ENCODE peak calls at places on chromosome 20, in five cellular contexts. L, N, S, U and T are unnamed samples. For H3K4me1, the result is how much of the 10 kb centered on the place peaks cover.

GRCh38 chr20:31695849-31696804 is 26.5 kb downstream of the BCL2L1 start:
- DNase-seq in U (peak), N (peak), L (no peak), S (no peak), T (peak)

GRCh38 chr20:41094656-41095055 is 42.7 kb upstream of the PLCG1 start:
- DNase-seq in N (no peak), U (no peak), L (no peak), S (no peak), T (no peak)

GRCh38 chr20:47146703-47147102 is 209.8 kb downstream of the ZMYND8 start:
- DNase-seq in N (no peak), L (no peak), S (no peak), U (no peak), T (no peak)

GRCh38 chr20:13681248-13682125 is 42.8 kb upstream of the TASP1 start:
- DNase-seq in S (no peak), L (no peak), N (no peak), U (peak), T (no peak)

GRCh38 chr20:24837721-24838456 is 111.2 kb upstream of the CST7 start:
- DNase-seq in U (no peak), S (no peak), L (no peak), N (no peak), T (no peak)

GRCh38 chr20:52461602-52462001 is 270.0 kb upstream of the ZFP64 start:
- DNase-seq in L (no peak), N (no peak), S (no peak), U (no peak), T (no peak)

GRCh38 chr20:12086359-12086758 is 168.7 kb downstream of the BTBD3 start:
- DNase-seq in U (no peak), L (no peak), N (no peak), S (no peak), T (no peak)

GRCh38 chr20:34452281-34452982 is 63.8 kb upstream of the DYNLRB1 start:
- DNase-seq in N (no peak), U (no peak), S (no peak), L (no peak), T (no peak)

GRCh38 chr20:9286501-9286900 is 217.6 kb downstream of the PLCB4 start:
- DNase-seq in S (no peak), U (no peak), L (no peak), N (no peak), T (no peak)

GRCh38 chr20:57609842-57610167 is 10.4 kb downstream of the ZBP1 start:
- DNase-seq in N (no peak), L (peak), S (no peak), U (no peak), T (no peak)

GRCh38 chr20:3229158-3229557 is 9.8 kb downstream of the SLC4A11 start:
- DNase-seq in N (no peak), U (no peak), L (no peak), S (no peak), T (no peak)

GRCh38 chr20:52972190-52972937 is at the start of gene TSHZ2:
- DNase-seq in U (peak), S (peak), N (no peak), L (no peak), T (peak)

GRCh38 chr20:47287609-47288144 is 68.8 kb downstream of the ZMYND8 start:
- DNase-seq in S (no peak), U (no peak), N (no peak), L (no peak), T (no peak)

GRCh38 chr20:32435449-32436107 is 77.4 kb downstream of the ASXL1 start:
- DNase-seq in L (no peak), S (no peak), N (no peak), U (no peak), T (no peak)

GRCh38 chr20:1657556-1658334 is at the start of gene SIRPG:
- DNase-seq in U (no peak), S (no peak), N (no peak), L (no peak), T (no peak)

GRCh38 chr20:34546751-34547181 is 11.8 kb upstream of the MAP1LC3A start:
- DNase-seq in L (no peak), S (no peak), U (no peak), N (no peak), T (no peak)

GRCh38 chr20:8812818-8813217 is 256.1 kb upstream of the PLCB4 start:
- DNase-seq in U (peak), L (no peak), N (no peak), S (peak), T (no peak)

DNA sequence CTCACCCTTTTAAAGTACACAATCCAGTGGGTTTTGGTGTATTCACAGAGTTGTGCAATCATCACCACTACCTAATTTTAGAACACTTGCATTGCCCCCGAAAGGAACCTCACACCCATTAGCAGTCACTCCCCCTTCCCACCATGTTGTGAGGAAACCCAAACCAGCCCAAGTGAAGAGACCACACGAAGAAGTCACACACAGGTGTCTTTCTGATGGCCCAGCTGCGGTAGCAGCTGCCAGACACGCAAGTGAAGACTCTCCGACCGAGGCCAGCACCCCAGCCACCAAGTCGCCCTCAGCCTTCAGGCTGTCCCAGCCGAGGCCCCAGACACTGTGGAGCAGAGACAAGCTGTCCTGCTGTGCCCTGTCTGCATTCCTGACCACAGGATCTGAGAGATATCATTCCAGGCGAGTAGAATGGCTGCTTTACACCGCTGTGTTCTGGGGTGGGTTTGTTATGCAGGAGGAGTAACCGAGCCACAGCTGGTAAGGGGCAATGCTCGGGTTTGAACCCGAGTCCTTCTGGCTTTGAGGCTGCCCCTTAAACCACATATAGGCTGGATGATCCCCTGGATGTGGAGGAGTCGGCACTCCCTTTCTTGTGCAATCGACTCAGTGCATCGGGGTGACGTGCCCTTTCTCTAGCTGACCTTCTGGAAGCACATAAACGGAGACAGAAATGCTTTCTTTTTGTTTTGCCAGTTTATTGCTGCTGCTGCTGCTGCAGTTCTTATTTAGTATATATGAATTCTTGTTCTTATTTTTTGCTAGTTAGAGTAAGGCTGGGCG is 59.0 kb upstream of the PTPN1 start:
- DNase-seq in S (no peak), N (no peak), U (no peak), L (no peak), T (no peak)
- H3K4me3 ChIP-seq in S (peak), N (no peak), U (no peak), L (peak), T (peak)

DNA sequence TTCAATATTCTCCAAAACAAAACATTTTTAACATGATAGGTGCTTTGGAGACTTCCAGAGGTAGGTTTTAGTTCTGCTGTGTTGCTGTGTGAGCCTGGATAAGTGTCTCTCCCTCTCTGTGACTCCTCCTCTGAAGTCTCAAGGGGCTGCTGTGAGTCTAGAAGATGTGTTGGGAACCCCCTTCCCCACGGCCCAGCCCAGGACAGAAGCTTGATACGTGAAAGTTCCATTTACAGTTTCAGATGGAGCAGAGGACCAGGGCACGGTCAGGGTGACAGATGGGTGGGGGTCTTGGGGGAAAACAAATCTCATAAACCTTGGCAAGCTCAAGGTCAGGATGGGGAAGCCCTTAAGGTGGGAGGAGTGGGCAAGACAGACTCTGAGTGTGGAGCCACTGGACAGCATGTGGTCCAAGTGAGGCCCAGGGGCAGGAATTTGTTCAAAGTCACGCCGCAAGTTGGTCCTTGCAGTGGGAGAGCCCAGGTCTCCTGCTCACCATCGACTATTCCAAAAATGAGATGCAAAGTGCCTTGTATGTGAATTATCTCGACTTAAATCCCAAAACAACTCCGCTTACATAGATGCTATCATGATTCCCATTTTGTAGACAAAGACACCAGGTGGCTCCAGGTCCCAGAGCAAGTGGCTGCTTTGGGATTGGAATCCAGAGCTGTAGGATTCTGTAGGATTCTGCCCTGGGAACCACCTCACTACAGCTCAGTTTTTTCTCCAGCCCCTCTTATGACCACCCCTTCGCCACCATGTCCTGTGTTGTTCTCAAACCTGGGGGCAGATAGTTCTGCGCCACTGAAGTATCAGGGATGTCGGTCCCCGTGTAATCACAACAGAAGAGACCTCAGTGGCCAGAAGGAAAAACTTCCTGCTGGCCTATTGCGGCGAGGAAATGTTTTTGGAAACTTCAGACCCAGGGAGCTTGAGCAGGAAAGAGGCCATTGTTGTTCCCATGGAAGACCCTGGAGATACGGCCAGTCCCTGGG is 1.9 kb downstream of the TGM2 start:
- DNase-seq in L (no peak), U (no peak), S (no peak), N (no peak), T (peak)
- H3K4me1 ChIP-seq in L (half or more), U (under half), S (half or more), N (under half), T (half or more)

DNA sequence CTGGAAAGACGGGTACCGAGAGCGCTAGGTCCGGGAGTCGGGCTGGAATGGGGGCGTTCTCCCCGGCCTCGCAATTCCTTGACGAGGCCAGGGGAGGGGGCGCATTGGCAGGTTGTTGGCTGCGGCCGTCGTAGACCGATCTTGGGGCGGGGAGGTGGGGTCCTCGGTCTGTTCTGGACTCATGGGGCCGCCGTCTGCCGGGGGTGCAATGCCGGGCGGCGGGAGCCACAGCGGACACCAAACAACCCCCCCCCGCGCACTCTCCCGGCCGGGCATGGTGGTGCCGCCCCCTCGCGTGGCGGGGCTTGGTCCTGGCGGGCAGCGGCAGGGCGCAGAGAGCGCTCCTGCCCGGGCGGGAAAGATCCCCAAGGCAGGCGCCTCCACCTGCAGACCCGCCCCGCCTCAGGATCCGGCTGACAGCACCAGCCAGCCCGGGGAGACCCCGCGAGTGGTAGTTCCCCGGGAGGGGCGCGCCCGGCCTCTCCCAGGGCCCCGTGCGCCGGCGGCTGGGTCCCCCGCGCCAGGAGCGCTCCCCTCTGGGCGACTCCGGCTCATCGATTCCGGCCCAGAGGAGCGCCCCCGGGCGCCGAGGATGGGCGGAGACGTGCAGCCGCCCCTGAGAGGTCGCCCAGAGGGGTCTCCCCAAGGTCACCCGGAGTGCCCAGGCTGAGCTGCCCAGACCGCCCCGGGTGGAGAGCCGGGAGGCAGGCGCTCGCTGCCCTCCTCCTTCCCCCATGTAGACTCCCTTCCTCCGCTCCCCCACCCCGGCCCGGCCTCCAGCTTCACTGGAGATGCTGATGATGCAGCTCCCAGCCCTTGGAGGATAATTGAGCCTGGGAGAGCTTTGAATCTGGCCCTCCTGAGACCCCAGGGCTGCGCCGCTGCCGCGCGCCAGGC is 709 bp downstream of the PPP1R16B start:
- DNase-seq in U (no peak), N (no peak), S (peak), L (peak), T (no peak)
- TF ChIP-seq CTCF in U (no peak), N (no peak), S (no peak), L (no peak), T (no peak)

GRCh38 chr20:35734777-35735649 is 7.0 kb downstream of the RBM39 start:
- DNase-seq in N (no peak), U (no peak), S (no peak), L (no peak), T (no peak)
- H3K4me3 ChIP-seq in N (no peak), U (no peak), S (peak), L (no peak), T (no peak)

GRCh38 chr20:50815162-50815989 is 20.5 kb downstream of the BCAS4 start:
- DNase-seq in U (no peak), N (no peak), S (no peak), L (peak), T (peak)
- H3K4me1 ChIP-seq in U (under half), N (under half), S (under half), L (under half), T (under half)

GRCh38 chr20:62860391-62860923 is 1.2 kb downstream of the TCFL5 start:
- DNase-seq in S (no peak), L (no peak), N (no peak), U (peak), T (no peak)
- TF ChIP-seq CTCF in S (no peak), L (no peak), N (no peak), U (no peak), T (no peak)

DNA sequence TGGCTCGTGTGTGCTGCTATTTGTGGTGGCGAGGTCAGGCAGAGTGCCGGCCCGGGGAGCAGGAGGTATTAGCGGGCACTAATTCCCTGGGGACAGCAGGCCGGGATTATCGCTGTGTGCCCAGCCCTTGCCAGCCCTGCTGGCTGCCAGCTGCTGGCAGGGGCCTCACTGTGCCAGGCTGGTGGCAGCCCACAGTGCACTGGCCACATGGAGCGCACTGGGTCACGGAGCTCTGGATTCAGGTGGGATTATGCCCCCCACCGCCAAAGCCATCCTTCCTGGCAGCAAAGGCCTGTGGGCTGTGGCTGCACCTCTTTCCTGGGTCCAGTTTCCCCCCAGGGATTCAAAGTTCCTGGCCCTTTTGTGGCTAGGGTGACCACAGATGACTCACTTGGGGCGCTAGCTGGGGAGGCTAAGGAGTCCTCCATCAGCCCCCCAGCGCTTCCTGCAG is 59.7 kb downstream of the YTHDF1 start:
- DNase-seq in U (peak), S (no peak), L (no peak), N (no peak), T (no peak)
- H3K4me3 ChIP-seq in U (no peak), S (no peak), L (no peak), N (no peak), T (no peak)

GRCh38 chr20:51447765-51448148 is 94.8 kb downstream of the NFATC2 start:
- DNase-seq in L (no peak), U (no peak), N (no peak), S (no peak), T (no peak)

GRCh38 chr20:51445591-51445990 is 96.9 kb downstream of the NFATC2 start:
- DNase-seq in L (no peak), S (no peak), U (no peak), N (no peak), T (no peak)

GRCh38 chr20:51446230-51446629 is 96.3 kb downstream of the NFATC2 start:
- DNase-seq in L (no peak), U (no peak), S (no peak), N (no peak), T (no peak)

GRCh38 chr20:51447097-51447764 is 95.3 kb downstream of the NFATC2 start:
- DNase-seq in U (peak), S (peak), N (peak), L (no peak), T (peak)

GRCh38 chr20:51446656-51447055 is 95.9 kb downstream of the NFATC2 start:
- DNase-seq in S (no peak), U (no peak), N (peak), L (no peak), T (peak)
- H3K4me1 ChIP-seq in S (under half), U (under half), N (half or more), L (under half), T (under half)

GRCh38 chr20:39309458-39309857 is 347.3 kb downstream of the DHX35 start:
- DNase-seq in S (no peak), N (no peak), U (no peak), L (no peak), T (no peak)

GRCh38 chr20:39310363-39311037 is 348.4 kb downstream of the DHX35 start:
- DNase-seq in S (no peak), L (no peak), N (no peak), U (no peak), T (no peak)

GRCh38 chr20:39312107-39312506 is 350.0 kb downstream of the DHX35 start:
- DNase-seq in U (no peak), L (no peak), N (no peak), S (no peak), T (no peak)
- TF ChIP-seq CTCF in U (no peak), L (no peak), N (no peak), S (no peak), T (no peak)